ENCODE peak calls at places on chromosomes 12 and 14, in four cellular contexts. One of them, this sample, is unnamed.

GRCh38 chr12:101839324-101840283 is 8.8 kb upstream of the GNPTAB start:
- DNase-seq in HepG2: peak; percentile 64
- DNase-seq in endothelial cell of umbilical vein: peak; percentile 73
- DNase-seq in K562: peak; percentile 76
- DNase-seq in this sample: peak; percentile 69

GRCh38 chr12:92059976-92060375 is 85.7 kb downstream of the BTG1 start:
- DNase-seq in endothelial cell of umbilical vein: no peak
- DNase-seq in HepG2: no peak
- DNase-seq in K562: no peak
- DNase-seq in this sample: no peak

GRCh38 chr12:53504004-53504920 is 3.0 kb downstream of the NPFF start:
- DNase-seq in endothelial cell of umbilical vein: no peak
- DNase-seq in HepG2: no peak
- DNase-seq in K562: no peak
- DNase-seq in this sample: no peak

GRCh38 chr14:105314287-105315185 is at the start of gene PACS2:
- DNase-seq in HepG2: peak; percentile 46
- DNase-seq in endothelial cell of umbilical vein: peak; percentile 58
- DNase-seq in K562: peak; percentile 94
- DNase-seq in this sample: peak; percentile 81

GRCh38 chr12:89244536-89244935 is 107.8 kb downstream of the DUSP6 start:
- DNase-seq in endothelial cell of umbilical vein: peak; percentile 68
- DNase-seq in HepG2: no peak
- DNase-seq in K562: no peak
- DNase-seq in this sample: no peak

GRCh38 chr14:51677738-51678137 is 26.0 kb downstream of the FRMD6 start:
- DNase-seq in K562: no peak
- DNase-seq in HepG2: no peak
- DNase-seq in endothelial cell of umbilical vein: no peak
- DNase-seq in this sample: no peak

GRCh38 chr12:5973461-5974115 is 28.5 kb upstream of the ANO2 start:
- DNase-seq in endothelial cell of umbilical vein: no peak
- DNase-seq in K562: no peak
- DNase-seq in HepG2: no peak
- DNase-seq in this sample: no peak

GRCh38 chr12:47870175-47870781 is 34.5 kb downstream of the VDR start:
- DNase-seq in endothelial cell of umbilical vein: no peak
- DNase-seq in HepG2: peak; percentile 54
- DNase-seq in K562: peak; percentile 41
- DNase-seq in this sample: peak; percentile 34

GRCh38 chr12:115132145-115132544 is 448.2 kb upstream of the TBX3 start:
- DNase-seq in endothelial cell of umbilical vein: no peak
- DNase-seq in HepG2: no peak
- DNase-seq in K562: no peak
- DNase-seq in this sample: no peak

GRCh38 chr12:49041036-49041880 is 19.3 kb downstream of the KMT2D start:
- DNase-seq in K562: no peak
- DNase-seq in endothelial cell of umbilical vein: no peak
- DNase-seq in HepG2: no peak
- DNase-seq in this sample: no peak

GRCh38 chr12:44847888-44848770 is 28.0 kb downstream of the NELL2 start:
- DNase-seq in endothelial cell of umbilical vein: no peak
- DNase-seq in HepG2: no peak
- DNase-seq in K562: no peak
- DNase-seq in this sample: no peak

GRCh38 chr12:127928615-127929014 is 338.4 kb upstream of the TMEM132C start:
- DNase-seq in HepG2: no peak
- DNase-seq in K562: no peak
- DNase-seq in endothelial cell of umbilical vein: no peak
- DNase-seq in this sample: no peak

GRCh38 chr14:68899033-68899603 is 80.0 kb downstream of the ACTN1 start:
- DNase-seq in HepG2: no peak
- DNase-seq in K562: no peak
- DNase-seq in endothelial cell of umbilical vein: no peak
- DNase-seq in this sample: no peak

GRCh38 chr14:73250317-73250713 is 13.0 kb downstream of the PAPLN start:
- DNase-seq in K562: no peak
- DNase-seq in endothelial cell of umbilical vein: no peak
- DNase-seq in HepG2: no peak
- DNase-seq in this sample: no peak

GRCh38 chr14:104873380-104874055 is 8.4 kb downstream of the CEP170B start:
- DNase-seq in endothelial cell of umbilical vein: no peak
- DNase-seq in HepG2: no peak
- DNase-seq in K562: no peak
- DNase-seq in this sample: no peak

GRCh38 chr12:3882896-3883564 is 9.8 kb upstream of the PARP11 start:
- DNase-seq in HepG2: peak; percentile 29
- DNase-seq in endothelial cell of umbilical vein: peak; percentile 8
- DNase-seq in K562: no peak
- DNase-seq in this sample: peak; percentile 34

GRCh38 chr12:124695861-124696260 is 128.4 kb upstream of the NCOR2 start:
- DNase-seq in HepG2: no peak
- DNase-seq in K562: no peak
- DNase-seq in endothelial cell of umbilical vein: no peak
- DNase-seq in this sample: no peak
- TF ChIP-seq MYC in HepG2: no peak
- TF ChIP-seq MYC in K562: no peak
- TF ChIP-seq MYC in endothelial cell of umbilical vein: no peak
- TF ChIP-seq MYC in this sample: no peak

GRCh38 chr12:32896438-32897275 is at the start of gene PKP2:
- DNase-seq in endothelial cell of umbilical vein: peak; percentile 36
- DNase-seq in K562: peak; percentile 97
- DNase-seq in HepG2: peak; percentile 80
- DNase-seq in this sample: peak; percentile 49
- TF ChIP-seq JUN in endothelial cell of umbilical vein: no peak
- TF ChIP-seq JUN in K562: no peak
- TF ChIP-seq JUN in HepG2: no peak
- TF ChIP-seq JUN in this sample: no peak

GRCh38 chr12:130128764-130129735 is 33.2 kb upstream of the FZD10 start:
- DNase-seq in K562: no peak
- DNase-seq in HepG2: no peak
- DNase-seq in endothelial cell of umbilical vein: no peak
- DNase-seq in this sample: no peak

GRCh38 chr12:130127527-130127908 is 34.7 kb upstream of the FZD10 start:
- DNase-seq in K562: peak; percentile 49
- DNase-seq in HepG2: no peak
- DNase-seq in endothelial cell of umbilical vein: no peak
- DNase-seq in this sample: no peak

GRCh38 chr12:130131025-130131424 is 31.2 kb upstream of the FZD10 start:
- DNase-seq in K562: no peak
- DNase-seq in endothelial cell of umbilical vein: no peak
- DNase-seq in HepG2: no peak
- DNase-seq in this sample: no peak

GRCh38 chr12:130126023-130126432 is 36.2 kb upstream of the FZD10 start:
- DNase-seq in K562: no peak
- DNase-seq in endothelial cell of umbilical vein: no peak
- DNase-seq in HepG2: no peak
- DNase-seq in this sample: peak; percentile 33

DNA sequence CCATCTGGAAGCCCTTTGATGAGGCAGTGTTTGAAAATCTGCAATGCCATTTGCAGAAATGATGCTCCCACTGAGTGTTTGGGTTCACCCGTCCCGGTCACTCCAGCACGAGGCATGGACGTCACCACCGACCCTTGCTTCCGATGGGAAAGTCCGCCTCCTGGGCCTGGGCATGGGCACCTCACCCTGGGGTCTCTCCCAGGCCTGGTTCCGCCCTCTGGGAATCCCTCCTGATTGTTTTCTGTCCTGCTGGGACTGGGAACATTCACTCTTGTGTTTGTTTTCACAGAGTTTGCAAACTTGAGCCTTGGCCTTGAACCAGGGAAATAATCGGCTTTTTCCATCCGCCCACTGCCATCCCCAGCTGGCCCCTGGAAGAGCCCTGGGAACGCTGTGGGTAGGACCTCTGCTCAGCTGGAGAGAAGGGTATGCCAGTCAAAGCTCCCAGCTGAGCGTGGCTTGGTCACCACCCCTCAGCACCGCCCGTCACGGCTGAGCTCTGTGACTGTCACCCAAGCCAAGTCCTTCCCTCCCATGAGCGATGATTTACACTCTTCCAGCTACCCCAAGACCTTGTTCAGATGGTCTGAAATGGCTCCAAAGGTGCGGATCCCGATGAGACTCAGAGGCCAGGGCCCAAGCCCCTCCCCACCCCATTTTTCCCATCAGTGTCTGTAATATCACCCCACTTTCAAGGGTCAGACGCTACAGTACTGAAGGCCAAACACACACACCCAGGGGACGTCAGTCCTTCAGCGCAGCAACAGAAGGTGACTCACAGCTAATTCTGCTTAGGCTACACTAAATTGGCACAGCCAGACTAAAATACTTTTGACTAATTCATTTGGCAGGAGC is 34.1 kb upstream of the FZD10 start:
- DNase-seq in endothelial cell of umbilical vein: no peak
- DNase-seq in HepG2: no peak
- DNase-seq in K562: no peak
- DNase-seq in this sample: no peak
- TF ChIP-seq MYC in endothelial cell of umbilical vein: no peak
- TF ChIP-seq MYC in HepG2: no peak
- TF ChIP-seq MYC in K562: no peak
- TF ChIP-seq MYC in this sample: no peak

DNA sequence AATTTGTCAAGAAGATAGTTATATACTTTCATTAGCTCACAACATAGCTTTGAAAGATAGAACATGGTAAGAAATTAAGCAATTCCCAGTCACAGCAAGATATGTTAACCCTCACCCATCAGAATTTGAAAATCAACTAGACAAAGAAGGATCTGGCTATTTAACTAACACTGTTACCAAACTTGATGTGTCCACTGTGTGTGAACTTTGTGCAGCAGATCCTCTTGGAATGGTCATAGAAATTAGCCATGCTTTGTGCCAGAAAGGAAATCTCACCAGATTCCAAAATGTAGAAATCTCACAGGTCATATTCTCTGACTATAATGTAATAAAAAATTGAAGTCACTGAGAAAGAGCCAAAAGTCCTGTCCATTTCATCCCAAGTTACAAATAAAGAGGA is 46.1 kb downstream of the ZNF664 start:
- DNase-seq in endothelial cell of umbilical vein: no peak
- DNase-seq in K562: no peak
- DNase-seq in HepG2: no peak
- DNase-seq in this sample: no peak
- TF ChIP-seq JUN in endothelial cell of umbilical vein: no peak
- TF ChIP-seq JUN in K562: no peak
- TF ChIP-seq JUN in HepG2: no peak
- TF ChIP-seq JUN in this sample: no peak

GRCh38 chr14:22266683-22267082 is 322.3 kb downstream of the DAD1 start:
- DNase-seq in K562: no peak
- DNase-seq in HepG2: no peak
- DNase-seq in endothelial cell of umbilical vein: no peak
- DNase-seq in this sample: no peak

GRCh38 chr14:22264759-22265158 is 324.3 kb downstream of the DAD1 start:
- DNase-seq in endothelial cell of umbilical vein: no peak
- DNase-seq in HepG2: no peak
- DNase-seq in K562: no peak
- DNase-seq in this sample: no peak

GRCh38 chr14:22263961-22264360 is 325.1 kb downstream of the DAD1 start:
- DNase-seq in K562: no peak
- DNase-seq in endothelial cell of umbilical vein: no peak
- DNase-seq in HepG2: no peak
- DNase-seq in this sample: no peak

GRCh38 chr14:22266141-22266442 is 322.9 kb downstream of the DAD1 start:
- DNase-seq in HepG2: no peak
- DNase-seq in endothelial cell of umbilical vein: no peak
- DNase-seq in K562: no peak
- DNase-seq in this sample: no peak

GRCh38 chr14:22265319-22266140 is 323.5 kb downstream of the DAD1 start:
- DNase-seq in HepG2: no peak
- DNase-seq in K562: no peak
- DNase-seq in endothelial cell of umbilical vein: no peak
- DNase-seq in this sample: no peak
- TF ChIP-seq MYC in HepG2: no peak
- TF ChIP-seq MYC in K562: no peak
- TF ChIP-seq MYC in endothelial cell of umbilical vein: no peak
- TF ChIP-seq MYC in this sample: no peak

GRCh38 chr14:63881926-63882325 is 29.1 kb downstream of the SYNE2 start:
- DNase-seq in HepG2: no peak
- DNase-seq in endothelial cell of umbilical vein: no peak
- DNase-seq in K562: no peak
- DNase-seq in this sample: no peak
- TF ChIP-seq JUN in HepG2: no peak
- TF ChIP-seq JUN in endothelial cell of umbilical vein: no peak
- TF ChIP-seq JUN in K562: no peak
- TF ChIP-seq JUN in this sample: no peak

GRCh38 chr12:80226576-80226975 is 127.2 kb downstream of the OTOGL start:
- DNase-seq in HepG2: no peak
- DNase-seq in endothelial cell of umbilical vein: peak; percentile 76
- DNase-seq in K562: no peak
- DNase-seq in this sample: no peak

GRCh38 chr12:80233926-80234325 is 134.6 kb downstream of the OTOGL start:
- DNase-seq in K562: no peak
- DNase-seq in endothelial cell of umbilical vein: no peak
- DNase-seq in HepG2: no peak
- DNase-seq in this sample: no peak

GRCh38 chr12:80232873-80233272 is 133.5 kb downstream of the OTOGL start:
- DNase-seq in K562: no peak
- DNase-seq in endothelial cell of umbilical vein: no peak
- DNase-seq in HepG2: no peak
- DNase-seq in this sample: no peak

GRCh38 chr12:80230068-80230467 is 130.7 kb downstream of the OTOGL start:
- DNase-seq in endothelial cell of umbilical vein: peak; percentile 61
- DNase-seq in HepG2: no peak
- DNase-seq in K562: no peak
- DNase-seq in this sample: no peak
- TF ChIP-seq MYC in endothelial cell of umbilical vein: no peak
- TF ChIP-seq MYC in HepG2: no peak
- TF ChIP-seq MYC in K562: no peak
- TF ChIP-seq MYC in this sample: no peak